ENCODE peak calls at places on chromosomes 6 and 20, in eight cellular contexts. One of them, this sample, is unnamed.

GRCh38 chr6:127160484-127160883 is 42.0 kb downstream of the RSPO3 start:
- DNase-seq in GM19239: no peak
- DNase-seq in A172: no peak
- DNase-seq in GM23338: peak
- DNase-seq in iris pigment epithelial cell: no peak
- DNase-seq in putamen: no peak
- DNase-seq in naive B cell: no peak
- DNase-seq in HTR-8/SVneo: no peak
- DNase-seq in this sample: no peak

GRCh38 chr6:52787917-52788316 is 15.7 kb downstream of the GSTA1 start:
- DNase-seq in GM19239: no peak
- DNase-seq in A172: no peak
- DNase-seq in GM23338: no peak
- DNase-seq in iris pigment epithelial cell: no peak
- DNase-seq in putamen: no peak
- DNase-seq in naive B cell: no peak
- DNase-seq in HTR-8/SVneo: no peak
- DNase-seq in this sample: no peak

GRCh38 chr6:18422136-18422535 is 35.0 kb downstream of the RNF144B start:
- DNase-seq in GM19239: no peak
- DNase-seq in A172: no peak
- DNase-seq in GM23338: no peak
- DNase-seq in iris pigment epithelial cell: no peak
- DNase-seq in putamen: no peak
- DNase-seq in naive B cell: no peak
- DNase-seq in HTR-8/SVneo: no peak
- DNase-seq in this sample: no peak

GRCh38 chr6:34543421-34543820 is 12.7 kb downstream of the SPDEF start:
- DNase-seq in GM19239: no peak
- DNase-seq in A172: peak
- DNase-seq in GM23338: no peak
- DNase-seq in iris pigment epithelial cell: peak
- DNase-seq in putamen: no peak
- DNase-seq in naive B cell: no peak
- DNase-seq in HTR-8/SVneo: peak
- DNase-seq in this sample: no peak

GRCh38 chr6:12590901-12591300 is 125.7 kb upstream of the PHACTR1 start:
- DNase-seq in GM19239: no peak
- DNase-seq in A172: no peak
- DNase-seq in GM23338: no peak
- DNase-seq in iris pigment epithelial cell: no peak
- DNase-seq in putamen: no peak
- DNase-seq in naive B cell: no peak
- DNase-seq in HTR-8/SVneo: no peak
- DNase-seq in this sample: no peak

GRCh38 chr20:10557685-10558084 is 116.1 kb downstream of the JAG1 start:
- DNase-seq in GM19239: no peak
- DNase-seq in A172: peak
- DNase-seq in GM23338: peak
- DNase-seq in iris pigment epithelial cell: no peak
- DNase-seq in putamen: no peak
- DNase-seq in naive B cell: no peak
- DNase-seq in HTR-8/SVneo: no peak
- DNase-seq in this sample: no peak

GRCh38 chr6:16389642-16390041 is 151.3 kb downstream of the GMPR start:
- DNase-seq in GM19239: no peak
- DNase-seq in A172: no peak
- DNase-seq in GM23338: no peak
- DNase-seq in iris pigment epithelial cell: no peak
- DNase-seq in putamen: no peak
- DNase-seq in naive B cell: no peak
- DNase-seq in HTR-8/SVneo: no peak
- DNase-seq in this sample: no peak

GRCh38 chr6:82040405-82041221 is 206.9 kb downstream of the IBTK start:
- DNase-seq in GM19239: no peak
- DNase-seq in A172: peak
- DNase-seq in GM23338: peak
- DNase-seq in iris pigment epithelial cell: peak
- DNase-seq in putamen: peak
- DNase-seq in naive B cell: peak
- DNase-seq in HTR-8/SVneo: peak
- DNase-seq in this sample: peak

This sample was measured in NCI-H82.